ENCODE peak calls at places on chromosomes 6 and 20, in seven cellular contexts. One of them, this sample, is unnamed.

GRCh38 chr20:41632896-41633295 is 14.7 kb upstream of the CHD6 start:
- DNase-seq in psoas muscle: no peak
- DNase-seq in dorsolateral prefrontal cortex: no peak
- DNase-seq in fibroblast of the aortic adventitia: peak
- DNase-seq in fibroblast of lung: peak
- DNase-seq in AG10803: peak
- DNase-seq in activated CD8-positive, alpha-beta T cell treated with anti-CD3 and anti-CD28 coated beads for 36 hours: no peak
- DNase-seq in this sample: no peak

GRCh38 chr6:52595796-52596130 is 18.9 kb upstream of the TRAM2 start:
- DNase-seq in psoas muscle: no peak
- DNase-seq in dorsolateral prefrontal cortex: no peak
- DNase-seq in fibroblast of the aortic adventitia: no peak
- DNase-seq in fibroblast of lung: no peak
- DNase-seq in AG10803: no peak
- DNase-seq in activated CD8-positive, alpha-beta T cell treated with anti-CD3 and anti-CD28 coated beads for 36 hours: no peak
- DNase-seq in this sample: no peak

GRCh38 chr6:107491059-107491609 is 1.2 kb downstream of the SOBP start:
- DNase-seq in psoas muscle: peak
- DNase-seq in dorsolateral prefrontal cortex: peak
- DNase-seq in fibroblast of the aortic adventitia: peak
- DNase-seq in fibroblast of lung: peak
- DNase-seq in AG10803: no peak
- DNase-seq in activated CD8-positive, alpha-beta T cell treated with anti-CD3 and anti-CD28 coated beads for 36 hours: peak
- DNase-seq in this sample: peak

GRCh38 chr6:92376711-92377110 is 1042.6 kb downstream of the EPHA7 start:
- DNase-seq in psoas muscle: no peak
- DNase-seq in dorsolateral prefrontal cortex: no peak
- DNase-seq in fibroblast of the aortic adventitia: no peak
- DNase-seq in fibroblast of lung: peak
- DNase-seq in AG10803: no peak
- DNase-seq in activated CD8-positive, alpha-beta T cell treated with anti-CD3 and anti-CD28 coated beads for 36 hours: no peak
- DNase-seq in this sample: no peak

GRCh38 chr6:12414096-12414675 is 124.0 kb downstream of the EDN1 start:
- DNase-seq in psoas muscle: no peak
- DNase-seq in dorsolateral prefrontal cortex: no peak
- DNase-seq in fibroblast of the aortic adventitia: peak
- DNase-seq in fibroblast of lung: no peak
- DNase-seq in AG10803: peak
- DNase-seq in activated CD8-positive, alpha-beta T cell treated with anti-CD3 and anti-CD28 coated beads for 36 hours: no peak
- DNase-seq in this sample: no peak

GRCh38 chr6:72624557-72625160 is 2.8 kb downstream of the KCNQ5 start:
- DNase-seq in psoas muscle: no peak
- DNase-seq in dorsolateral prefrontal cortex: no peak
- DNase-seq in fibroblast of the aortic adventitia: peak
- DNase-seq in fibroblast of lung: no peak
- DNase-seq in AG10803: peak
- DNase-seq in activated CD8-positive, alpha-beta T cell treated with anti-CD3 and anti-CD28 coated beads for 36 hours: no peak
- DNase-seq in this sample: no peak

GRCh38 chr6:6681443-6681842 is 92.9 kb downstream of the LY86 start:
- DNase-seq in psoas muscle: no peak
- DNase-seq in dorsolateral prefrontal cortex: no peak
- DNase-seq in fibroblast of the aortic adventitia: no peak
- DNase-seq in fibroblast of lung: no peak
- DNase-seq in AG10803: peak
- DNase-seq in activated CD8-positive, alpha-beta T cell treated with anti-CD3 and anti-CD28 coated beads for 36 hours: no peak
- DNase-seq in this sample: no peak

GRCh38 chr20:9179193-9179802 is 110.4 kb downstream of the PLCB4 start:
- DNase-seq in psoas muscle: no peak
- DNase-seq in dorsolateral prefrontal cortex: no peak
- DNase-seq in fibroblast of the aortic adventitia: no peak
- DNase-seq in fibroblast of lung: peak
- DNase-seq in AG10803: peak
- DNase-seq in activated CD8-positive, alpha-beta T cell treated with anti-CD3 and anti-CD28 coated beads for 36 hours: no peak
- DNase-seq in this sample: no peak

GRCh38 chr6:43853066-43853650 is 83.1 kb downstream of the VEGFA start:
- DNase-seq in psoas muscle: no peak
- DNase-seq in dorsolateral prefrontal cortex: no peak
- DNase-seq in fibroblast of the aortic adventitia: no peak
- DNase-seq in fibroblast of lung: no peak
- DNase-seq in AG10803: peak
- DNase-seq in activated CD8-positive, alpha-beta T cell treated with anti-CD3 and anti-CD28 coated beads for 36 hours: no peak
- DNase-seq in this sample: no peak

GRCh38 chr20:37473249-37474000 is 47.6 kb upstream of the NNAT start:
- DNase-seq in psoas muscle: no peak
- DNase-seq in dorsolateral prefrontal cortex: no peak
- DNase-seq in fibroblast of the aortic adventitia: no peak
- DNase-seq in fibroblast of lung: no peak
- DNase-seq in AG10803: no peak
- DNase-seq in activated CD8-positive, alpha-beta T cell treated with anti-CD3 and anti-CD28 coated beads for 36 hours: no peak
- DNase-seq in this sample: no peak

GRCh38 chr6:125325586-125325985 is 23.8 kb upstream of the HDDC2 start:
- DNase-seq in psoas muscle: no peak
- DNase-seq in dorsolateral prefrontal cortex: no peak
- DNase-seq in fibroblast of the aortic adventitia: no peak
- DNase-seq in fibroblast of lung: no peak
- DNase-seq in AG10803: no peak
- DNase-seq in activated CD8-positive, alpha-beta T cell treated with anti-CD3 and anti-CD28 coated beads for 36 hours: no peak
- DNase-seq in this sample: no peak

GRCh38 chr6:37491161-37491829 is 8.4 kb downstream of the CCDC167 start:
- DNase-seq in psoas muscle: no peak
- DNase-seq in dorsolateral prefrontal cortex: no peak
- DNase-seq in fibroblast of the aortic adventitia: no peak
- DNase-seq in fibroblast of lung: no peak
- DNase-seq in AG10803: no peak
- DNase-seq in activated CD8-positive, alpha-beta T cell treated with anti-CD3 and anti-CD28 coated beads for 36 hours: no peak
- DNase-seq in this sample: no peak

GRCh38 chr6:31578461-31579118 is 3.2 kb downstream of the TNF start:
- DNase-seq in psoas muscle: no peak
- DNase-seq in dorsolateral prefrontal cortex: no peak
- DNase-seq in fibroblast of the aortic adventitia: no peak
- DNase-seq in fibroblast of lung: no peak
- DNase-seq in AG10803: no peak
- DNase-seq in activated CD8-positive, alpha-beta T cell treated with anti-CD3 and anti-CD28 coated beads for 36 hours: no peak
- DNase-seq in this sample: no peak

GRCh38 chr6:143064996-143065683 is 4.5 kb downstream of the AIG1 start:
- DNase-seq in psoas muscle: no peak
- DNase-seq in dorsolateral prefrontal cortex: no peak
- DNase-seq in fibroblast of the aortic adventitia: no peak
- DNase-seq in fibroblast of lung: no peak
- DNase-seq in AG10803: peak
- DNase-seq in activated CD8-positive, alpha-beta T cell treated with anti-CD3 and anti-CD28 coated beads for 36 hours: no peak
- DNase-seq in this sample: no peak

GRCh38 chr20:51494241-51495110 is 48.0 kb downstream of the NFATC2 start:
- DNase-seq in psoas muscle: no peak
- DNase-seq in dorsolateral prefrontal cortex: no peak
- DNase-seq in fibroblast of the aortic adventitia: no peak
- DNase-seq in fibroblast of lung: no peak
- DNase-seq in AG10803: no peak
- DNase-seq in activated CD8-positive, alpha-beta T cell treated with anti-CD3 and anti-CD28 coated beads for 36 hours: peak
- DNase-seq in this sample: no peak

GRCh38 chr6:111030008-111031006 is 48.5 kb downstream of the RPF2 start:
- DNase-seq in psoas muscle: peak
- DNase-seq in dorsolateral prefrontal cortex: no peak
- DNase-seq in fibroblast of the aortic adventitia: peak
- DNase-seq in fibroblast of lung: peak
- DNase-seq in AG10803: peak
- DNase-seq in activated CD8-positive, alpha-beta T cell treated with anti-CD3 and anti-CD28 coated beads for 36 hours: no peak
- DNase-seq in this sample: no peak

GRCh38 chr6:90835584-90836212 is 248.8 kb upstream of the MAP3K7 start:
- DNase-seq in psoas muscle: no peak
- DNase-seq in dorsolateral prefrontal cortex: no peak
- DNase-seq in fibroblast of the aortic adventitia: no peak
- DNase-seq in fibroblast of lung: no peak
- DNase-seq in AG10803: no peak
- DNase-seq in activated CD8-positive, alpha-beta T cell treated with anti-CD3 and anti-CD28 coated beads for 36 hours: no peak
- DNase-seq in this sample: no peak

GRCh38 chr20:37526238-37526838 is 1.3 kb downstream of the BLCAP start:
- DNase-seq in psoas muscle: no peak
- DNase-seq in dorsolateral prefrontal cortex: no peak
- DNase-seq in fibroblast of the aortic adventitia: peak
- DNase-seq in fibroblast of lung: no peak
- DNase-seq in AG10803: peak
- DNase-seq in activated CD8-positive, alpha-beta T cell treated with anti-CD3 and anti-CD28 coated beads for 36 hours: no peak
- DNase-seq in this sample: peak

GRCh38 chr6:125528614-125529013 is 220.8 kb upstream of the HEY2 start:
- DNase-seq in psoas muscle: no peak
- DNase-seq in dorsolateral prefrontal cortex: no peak
- DNase-seq in fibroblast of the aortic adventitia: no peak
- DNase-seq in fibroblast of lung: no peak
- DNase-seq in AG10803: no peak
- DNase-seq in activated CD8-positive, alpha-beta T cell treated with anti-CD3 and anti-CD28 coated beads for 36 hours: no peak
- DNase-seq in this sample: no peak

GRCh38 chr20:61797200-61797599 is 268.5 kb downstream of the TAF4 start:
- DNase-seq in psoas muscle: peak
- DNase-seq in dorsolateral prefrontal cortex: no peak
- DNase-seq in fibroblast of the aortic adventitia: no peak
- DNase-seq in fibroblast of lung: no peak
- DNase-seq in AG10803: no peak
- DNase-seq in activated CD8-positive, alpha-beta T cell treated with anti-CD3 and anti-CD28 coated beads for 36 hours: no peak
- DNase-seq in this sample: no peak

GRCh38 chr6:18148304-18149025 is 6.4 kb downstream of the TPMT start:
- DNase-seq in psoas muscle: no peak
- DNase-seq in dorsolateral prefrontal cortex: no peak
- DNase-seq in fibroblast of the aortic adventitia: peak
- DNase-seq in fibroblast of lung: peak
- DNase-seq in AG10803: peak
- DNase-seq in activated CD8-positive, alpha-beta T cell treated with anti-CD3 and anti-CD28 coated beads for 36 hours: no peak
- DNase-seq in this sample: no peak

GRCh38 chr6:141164042-141164748 is 968.5 kb upstream of the GJE1 start:
- DNase-seq in psoas muscle: no peak
- DNase-seq in dorsolateral prefrontal cortex: no peak
- DNase-seq in fibroblast of the aortic adventitia: no peak
- DNase-seq in fibroblast of lung: peak
- DNase-seq in AG10803: no peak
- DNase-seq in activated CD8-positive, alpha-beta T cell treated with anti-CD3 and anti-CD28 coated beads for 36 hours: no peak
- DNase-seq in this sample: no peak

GRCh38 chr20:44599715-44600114 is 17.3 kb downstream of the PKIG start:
- DNase-seq in psoas muscle: no peak
- DNase-seq in dorsolateral prefrontal cortex: no peak
- DNase-seq in fibroblast of the aortic adventitia: no peak
- DNase-seq in fibroblast of lung: no peak
- DNase-seq in AG10803: no peak
- DNase-seq in activated CD8-positive, alpha-beta T cell treated with anti-CD3 and anti-CD28 coated beads for 36 hours: no peak
- DNase-seq in this sample: no peak

GRCh38 chr20:44600301-44600700 is 17.9 kb downstream of the PKIG start:
- DNase-seq in psoas muscle: no peak
- DNase-seq in dorsolateral prefrontal cortex: no peak
- DNase-seq in fibroblast of the aortic adventitia: no peak
- DNase-seq in fibroblast of lung: no peak
- DNase-seq in AG10803: no peak
- DNase-seq in activated CD8-positive, alpha-beta T cell treated with anti-CD3 and anti-CD28 coated beads for 36 hours: no peak
- DNase-seq in this sample: no peak

GRCh38 chr20:44597930-44598329 is 15.6 kb downstream of the PKIG start:
- DNase-seq in psoas muscle: no peak
- DNase-seq in dorsolateral prefrontal cortex: no peak
- DNase-seq in fibroblast of the aortic adventitia: peak
- DNase-seq in fibroblast of lung: no peak
- DNase-seq in AG10803: no peak
- DNase-seq in activated CD8-positive, alpha-beta T cell treated with anti-CD3 and anti-CD28 coated beads for 36 hours: no peak
- DNase-seq in this sample: no peak

GRCh38 chr20:44597516-44597915 is 15.1 kb downstream of the PKIG start:
- DNase-seq in psoas muscle: no peak
- DNase-seq in dorsolateral prefrontal cortex: no peak
- DNase-seq in fibroblast of the aortic adventitia: no peak
- DNase-seq in fibroblast of lung: no peak
- DNase-seq in AG10803: no peak
- DNase-seq in activated CD8-positive, alpha-beta T cell treated with anti-CD3 and anti-CD28 coated beads for 36 hours: no peak
- DNase-seq in this sample: no peak

GRCh38 chr20:44598413-44599290 is 16.3 kb downstream of the PKIG start:
- DNase-seq in psoas muscle: peak
- DNase-seq in dorsolateral prefrontal cortex: no peak
- DNase-seq in fibroblast of the aortic adventitia: peak
- DNase-seq in fibroblast of lung: peak
- DNase-seq in AG10803: peak
- DNase-seq in activated CD8-positive, alpha-beta T cell treated with anti-CD3 and anti-CD28 coated beads for 36 hours: peak
- DNase-seq in this sample: peak
- TF ChIP-seq CTCF in psoas muscle: no peak
- TF ChIP-seq CTCF in dorsolateral prefrontal cortex: no peak
- TF ChIP-seq CTCF in fibroblast of the aortic adventitia: peak
- TF ChIP-seq CTCF in fibroblast of lung: peak
- TF ChIP-seq CTCF in AG10803: no peak
- TF ChIP-seq CTCF in activated CD8-positive, alpha-beta T cell treated with anti-CD3 and anti-CD28 coated beads for 36 hours: peak
- TF ChIP-seq CTCF in this sample: no peak

GRCh38 chr6:144895313-144895712 is 610.2 kb downstream of the UTRN start:
- DNase-seq in psoas muscle: no peak
- DNase-seq in dorsolateral prefrontal cortex: no peak
- DNase-seq in fibroblast of the aortic adventitia: no peak
- DNase-seq in fibroblast of lung: no peak
- DNase-seq in AG10803: no peak
- DNase-seq in activated CD8-positive, alpha-beta T cell treated with anti-CD3 and anti-CD28 coated beads for 36 hours: no peak
- DNase-seq in this sample: no peak
- TF ChIP-seq CTCF in psoas muscle: no peak
- TF ChIP-seq CTCF in dorsolateral prefrontal cortex: no peak
- TF ChIP-seq CTCF in fibroblast of the aortic adventitia: no peak
- TF ChIP-seq CTCF in fibroblast of lung: no peak
- TF ChIP-seq CTCF in AG10803: no peak
- TF ChIP-seq CTCF in activated CD8-positive, alpha-beta T cell treated with anti-CD3 and anti-CD28 coated beads for 36 hours: no peak
- TF ChIP-seq CTCF in this sample: no peak

DNA sequence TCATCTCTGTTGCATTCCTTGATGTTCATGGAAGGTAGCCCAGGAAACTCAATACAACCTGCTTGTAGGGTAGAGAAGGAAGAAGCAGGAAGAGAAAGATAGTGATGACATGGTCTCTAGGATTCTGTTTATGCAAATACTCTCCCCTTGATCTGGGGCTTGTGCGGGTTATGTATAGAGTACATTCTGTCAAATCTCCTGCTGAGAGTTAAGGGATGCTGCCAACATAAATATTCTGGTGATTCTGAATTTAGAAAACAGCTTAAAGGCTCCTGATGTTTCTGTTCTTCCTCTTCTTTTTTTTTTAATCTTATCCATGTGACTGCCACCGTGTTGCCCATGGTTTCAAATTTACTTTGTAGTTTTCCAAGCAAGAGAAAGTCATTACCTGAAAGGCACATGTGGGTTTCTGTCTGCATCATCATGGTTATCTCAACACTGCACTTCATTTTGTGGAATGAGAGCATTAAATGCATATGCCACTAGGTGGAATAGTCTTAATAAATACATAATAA is 150.6 kb downstream of the RPS12 start:
- DNase-seq in psoas muscle: no peak
- DNase-seq in dorsolateral prefrontal cortex: no peak
- DNase-seq in fibroblast of the aortic adventitia: no peak
- DNase-seq in fibroblast of lung: peak
- DNase-seq in AG10803: no peak
- DNase-seq in activated CD8-positive, alpha-beta T cell treated with anti-CD3 and anti-CD28 coated beads for 36 hours: no peak
- DNase-seq in this sample: no peak
- TF ChIP-seq CTCF in psoas muscle: no peak
- TF ChIP-seq CTCF in dorsolateral prefrontal cortex: no peak
- TF ChIP-seq CTCF in fibroblast of the aortic adventitia: no peak
- TF ChIP-seq CTCF in fibroblast of lung: peak
- TF ChIP-seq CTCF in AG10803: no peak
- TF ChIP-seq CTCF in activated CD8-positive, alpha-beta T cell treated with anti-CD3 and anti-CD28 coated beads for 36 hours: no peak
- TF ChIP-seq CTCF in this sample: no peak

DNA sequence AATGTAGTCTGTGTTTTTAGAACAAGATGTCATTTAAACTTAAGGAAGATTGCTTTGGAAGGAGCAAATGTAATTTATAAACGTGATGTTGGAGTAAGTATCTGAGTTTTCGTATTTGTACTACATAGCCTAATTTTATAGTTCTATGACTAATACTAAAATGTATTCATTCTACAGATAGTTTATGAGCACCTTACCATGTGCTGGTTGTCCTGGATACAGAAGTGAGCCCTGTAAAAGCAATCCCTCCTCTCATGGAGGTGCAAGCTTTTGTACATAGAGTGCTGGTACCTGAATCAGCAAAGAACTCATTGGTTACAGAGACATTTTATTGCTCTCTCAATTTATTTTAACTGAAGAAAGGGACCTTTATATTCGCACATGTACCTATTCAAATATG is 27.1 kb downstream of the TBPL1 start:
- DNase-seq in psoas muscle: no peak
- DNase-seq in dorsolateral prefrontal cortex: no peak
- DNase-seq in fibroblast of the aortic adventitia: no peak
- DNase-seq in fibroblast of lung: no peak
- DNase-seq in AG10803: no peak
- DNase-seq in activated CD8-positive, alpha-beta T cell treated with anti-CD3 and anti-CD28 coated beads for 36 hours: no peak
- DNase-seq in this sample: no peak
- TF ChIP-seq CTCF in psoas muscle: no peak
- TF ChIP-seq CTCF in dorsolateral prefrontal cortex: no peak
- TF ChIP-seq CTCF in fibroblast of the aortic adventitia: no peak
- TF ChIP-seq CTCF in fibroblast of lung: no peak
- TF ChIP-seq CTCF in AG10803: no peak
- TF ChIP-seq CTCF in activated CD8-positive, alpha-beta T cell treated with anti-CD3 and anti-CD28 coated beads for 36 hours: no peak
- TF ChIP-seq CTCF in this sample: no peak